ENCODE peak calls at places on chromosomes 2 and 18, in six cellular contexts. W is CD8-positive, alpha-beta memory T cell; R is activated CD4-positive, CD25-positive, alpha-beta regulatory T cell treated with anti-CD3 and anti-CD28 coated beads, Interleukin-2, amount 50 U/mL, for 72 hours; I is NCI-H1930; E is ELR; D is coronary artery. X is an unnamed sample.
A peak's percentile ranks its signal among the peaks of the same experiment; 100 is the strongest.

GRCh38 chr2:72924353-72925240 is 7.3 kb downstream of the EMX1 start:
- DNase-seq in D (peak; percentile 63), W (no peak), I (no peak), E (no peak), R (peak; percentile 31), X (no peak)

GRCh38 chr18:46632401-46633089 is 24.5 kb downstream of the LOXHD1 start:
- DNase-seq in I (no peak), E (peak; percentile 57), R (no peak), D (peak; percentile 33), W (no peak), X (peak; percentile 71)

GRCh38 chr2:217698691-217699090 is 304.1 kb downstream of the TNS1 start:
- DNase-seq in E (no peak), I (no peak), R (no peak), W (no peak), D (no peak), X (no peak)

GRCh38 chr2:46336560-46336959 is 39.4 kb downstream of the EPAS1 start:
- DNase-seq in R (no peak), E (peak; percentile 32), D (no peak), I (no peak), W (no peak), X (no peak)

GRCh38 chr18:10271481-10271880 is 183.0 kb upstream of the APCDD1 start:
- DNase-seq in W (no peak), I (no peak), R (no peak), D (no peak), E (no peak), X (no peak)

GRCh38 chr2:239365071-239365781 is 35.6 kb downstream of the HDAC4 start:
- DNase-seq in W (no peak), D (no peak), I (no peak), R (no peak), E (no peak), X (no peak)

GRCh38 chr18:41695441-41695840 is 259.6 kb upstream of the PIK3C3 start:
- DNase-seq in R (no peak), E (peak; percentile 31), D (no peak), I (no peak), W (no peak), X (peak; percentile 11)

GRCh38 chr2:74715071-74715791 is 61.2 kb downstream of the SEMA4F start:
- DNase-seq in W (peak; percentile 68), D (no peak), I (peak; percentile 54), E (peak; percentile 85), R (peak; percentile 81), X (peak; percentile 82)

GRCh38 chr2:224432003-224432574 is 30.2 kb upstream of the FAM124B start:
- DNase-seq in E (no peak), I (no peak), R (no peak), D (no peak), W (no peak), X (no peak)

GRCh38 chr2:207746131-207746530 is 23.6 kb downstream of the FZD5 start:
- DNase-seq in D (no peak), E (peak; percentile 78), R (no peak), W (no peak), I (peak; percentile 39), X (peak; percentile 75)

GRCh38 chr2:62270728-62271127 is 74.8 kb downstream of the B3GNT2 start:
- DNase-seq in D (no peak), I (no peak), W (no peak), R (no peak), E (no peak), X (no peak)

GRCh38 chr18:48775372-48776160 is 175.2 kb downstream of the SMAD7 start:
- DNase-seq in D (no peak), R (no peak), I (no peak), E (no peak), W (no peak), X (no peak)

GRCh38 chr2:120809151-120809550 is 73.5 kb downstream of the GLI2 start:
- DNase-seq in E (peak; percentile 41), W (no peak), R (no peak), D (no peak), I (no peak), X (no peak)

GRCh38 chr2:170115501-170116229 is 62.3 kb upstream of the MYO3B start:
- DNase-seq in D (no peak), E (no peak), R (no peak), W (no peak), I (no peak), X (no peak)

GRCh38 chr2:30759481-30759880 is 47.8 kb downstream of the CAPN13 start:
- DNase-seq in R (no peak), D (no peak), E (no peak), I (no peak), W (no peak), X (no peak)

GRCh38 chr18:500556-501405 is at the start of gene COLEC12:
- DNase-seq in R (no peak), D (no peak), W (no peak), I (no peak), E (peak; percentile 52), X (no peak)

GRCh38 chr2:144505245-144505801 is 14.6 kb downstream of the ZEB2 start:
- DNase-seq in R (no peak), W (peak; percentile 30), E (no peak), D (no peak), I (no peak), X (no peak)

GRCh38 chr18:77133051-77133919 is 702 bp upstream of the MBP start:
- DNase-seq in I (no peak), E (no peak), W (no peak), D (peak; percentile 77), R (no peak), X (no peak)

GRCh38 chr18:22467760-22468553 is 50.2 kb upstream of the CTAGE1 start:
- DNase-seq in D (no peak), R (no peak), E (peak; percentile 98), I (no peak), W (no peak), X (no peak)

GRCh38 chr2:150307258-150307657 is 180.2 kb downstream of the RND3 start:
- DNase-seq in D (no peak), E (no peak), W (no peak), R (no peak), I (no peak), X (no peak)

GRCh38 chr2:25131567-25132295 is 36.6 kb downstream of the POMC start:
- DNase-seq in D (no peak), E (no peak), R (no peak), I (no peak), W (no peak), X (no peak)

GRCh38 chr2:38551746-38552145 is 51.0 kb downstream of the HNRNPLL start:
- DNase-seq in W (no peak), I (no peak), R (no peak), E (no peak), D (no peak), X (no peak)

GRCh38 chr2:17058772-17059402 is 393.3 kb upstream of the CYRIA start:
- DNase-seq in E (no peak), W (no peak), I (no peak), R (no peak), D (no peak), X (no peak)

GRCh38 chr2:95057535-95058453 is 32.3 kb downstream of the MAL start:
- DNase-seq in I (no peak), E (no peak), R (no peak), D (peak; percentile 40), W (no peak), X (no peak)